ENCODE peak calls at places on chromosome 2, in nine cellular contexts. J, R, C, X, P, T, S, I and Z are unnamed samples.
A peak's percentile ranks its signal among the peaks of the same experiment; 100 is the strongest.

GRCh38 chr2:10071595-10071994 is 8.6 kb downstream of the CYS1 start:
- DNase-seq in C (no peak), I (no peak), S (no peak), J (no peak), R (no peak), P (no peak), X (no peak), T (no peak), Z (no peak)

GRCh38 chr2:136204959-136205358 is 87.0 kb upstream of the CXCR4 start:
- DNase-seq in C (no peak), T (no peak), S (no peak), P (no peak), X (no peak), J (no peak), I (no peak), R (no peak), Z (no peak)

GRCh38 chr2:217932661-217933325 is 70.0 kb downstream of the TNS1 start:
- DNase-seq in S (no peak), C (no peak), P (peak; percentile 52), J (peak; percentile 6), R (no peak), T (no peak), I (no peak), X (no peak), Z (no peak)

GRCh38 chr2:119659601-119660342 is 19.2 kb upstream of the TMEM177 start:
- DNase-seq in T (peak; percentile 37), C (peak; percentile 78), R (no peak), X (no peak), P (peak; percentile 61), I (no peak), J (peak; percentile 22), S (peak; percentile 68), Z (no peak)

GRCh38 chr2:200631287-200631686 is 45.5 kb downstream of the AOX1 start:
- DNase-seq in S (no peak), X (no peak), J (no peak), T (no peak), R (no peak), I (no peak), P (no peak), C (no peak), Z (no peak)

GRCh38 chr2:182187130-182187529 is 201.5 kb downstream of the PPP1R1C start:
- DNase-seq in J (no peak), C (no peak), X (no peak), I (no peak), S (no peak), P (no peak), T (no peak), R (no peak), Z (no peak)

GRCh38 chr2:167212054-167212648 is 323.9 kb downstream of the XIRP2 start:
- DNase-seq in C (no peak), J (peak; percentile 29), I (no peak), T (no peak), P (peak; percentile 72), X (no peak), S (peak; percentile 73), R (no peak), Z (no peak)

GRCh38 chr2:134491796-134492441 is 226.9 kb downstream of the TMEM163 start:
- DNase-seq in I (no peak), T (no peak), S (no peak), R (no peak), X (no peak), C (no peak), P (no peak), J (peak; percentile 50), Z (no peak)

GRCh38 chr2:234496835-234497591 is at the start of gene ARL4C:
- DNase-seq in J (peak; percentile 67), I (peak; percentile 49), C (peak; percentile 90), T (peak; percentile 80), R (peak; percentile 80), S (peak; percentile 96), X (peak; percentile 51), P (peak; percentile 78), Z (peak; percentile 53)